ENCODE peak calls at places on chromosomes 1 and 21, in ten cellular contexts. R is left lung, S is fibroblast of lung, N is body of pancreas, K is NT2/D1, B is right cardiac atrium, Y is colonic mucosa, G is endothelial cell of umbilical vein, A is uterus, I is psoas muscle. J is an unnamed sample.

GRCh38 chr1:98398092-98398491 is 263.4 kb upstream of the SNX7 start:
- DNase-seq in K (no peak), A (no peak), S (no peak), B (no peak), Y (no peak), G (no peak), I (no peak), R (no peak), N (no peak), J (no peak)

GRCh38 chr1:162186406-162186805 is 116.9 kb downstream of the NOS1AP start:
- DNase-seq in I (no peak), B (no peak), Y (no peak), R (no peak), N (no peak), G (no peak), K (no peak), S (no peak), A (no peak), J (no peak)

GRCh38 chr1:246592695-246593094 is 26.4 kb downstream of the CNST start:
- DNase-seq in R (no peak), K (no peak), I (no peak), B (no peak), G (no peak), S (peak; percentile 93), A (no peak), N (no peak), Y (no peak), J (no peak)

GRCh38 chr21:14244911-14245310 is 29.0 kb downstream of the RBM11 start:
- DNase-seq in B (no peak), K (no peak), I (no peak), A (no peak), N (no peak), S (no peak), Y (no peak), G (no peak), R (no peak), J (no peak)

GRCh38 chr1:97412737-97413136 is 508.1 kb downstream of the DPYD start:
- DNase-seq in Y (no peak), R (no peak), B (no peak), I (no peak), S (no peak), K (no peak), A (no peak), N (no peak), G (no peak), J (no peak)

GRCh38 chr1:225851810-225852209 is 30.4 kb downstream of the TMEM63A start:
- DNase-seq in R (no peak), N (no peak), B (peak; percentile 25), A (no peak), K (no peak), G (no peak), I (no peak), Y (no peak), S (peak; percentile 41), J (no peak)

GRCh38 chr1:19772053-19772452 is 27.7 kb downstream of the TMCO4 start:
- DNase-seq in B (no peak), Y (no peak), N (peak; percentile 16), A (no peak), I (no peak), G (no peak), S (no peak), R (no peak), K (no peak), J (peak; percentile 71)

GRCh38 chr21:40507978-40508377 is 339.0 kb downstream of the DSCAM start:
- DNase-seq in N (no peak), Y (no peak), K (no peak), I (no peak), A (no peak), S (peak; percentile 0), R (no peak), B (no peak), G (no peak), J (no peak)

GRCh38 chr1:228994691-228995090 is 259.4 kb downstream of the RHOU start:
- DNase-seq in R (no peak), G (no peak), S (no peak), N (no peak), I (no peak), B (no peak), Y (no peak), K (no peak), A (no peak), J (no peak)

GRCh38 chr1:30525980-30526651 is 197.3 kb downstream of the MATN1 start:
- DNase-seq in N (no peak), S (peak; percentile 64), R (peak; percentile 43), Y (no peak), I (peak; percentile 82), B (no peak), K (no peak), A (peak; percentile 55), G (no peak), J (peak; percentile 47)

GRCh38 chr1:10708807-10709523 is 87.5 kb downstream of the CASZ1 start:
- DNase-seq in B (peak; percentile 28), A (no peak), R (no peak), N (no peak), G (no peak), K (no peak), I (no peak), S (no peak), Y (no peak), J (no peak)
- H3K27me3 ChIP-seq in B (no peaks in the 10 kb centered on the region), A (no peaks in the 10 kb centered on the region), R (no peaks in the 10 kb centered on the region), N (no peaks in the 10 kb centered on the region), G (peaks cover 2% of the 10 kb centered on the region), K (no peaks in the 10 kb centered on the region), I (no peaks in the 10 kb centered on the region), S (peaks cover 13% of the 10 kb centered on the region), Y (no peaks in the 10 kb centered on the region), J (peaks cover 12% of the 10 kb centered on the region)

GRCh38 chr1:218347713-218348627 is 2.8 kb downstream of the TGFB2 start:
- DNase-seq in K (no peak), A (peak; percentile 61), G (peak; percentile 79), Y (no peak), N (peak; percentile 33), R (no peak), S (peak; percentile 38), B (peak; percentile 48), I (no peak), J (no peak)

GRCh38 chr1:218347316-218347712 is 2.2 kb downstream of the TGFB2 start:
- DNase-seq in B (peak; percentile 75), S (no peak), N (peak; percentile 8), A (peak; percentile 42), K (no peak), R (no peak), Y (no peak), G (no peak), I (peak; percentile 61), J (peak; percentile 69)

GRCh38 chr1:218350022-218350525 is 4.9 kb downstream of the TGFB2 start:
- DNase-seq in A (no peak), N (no peak), R (no peak), K (no peak), G (no peak), I (no peak), Y (no peak), S (no peak), B (no peak), J (no peak)

GRCh38 chr1:218349365-218350021 is 4.4 kb downstream of the TGFB2 start:
- DNase-seq in K (no peak), S (no peak), N (no peak), R (no peak), I (no peak), Y (no peak), G (peak; percentile 59), B (no peak), A (no peak), J (no peak)

DNA sequence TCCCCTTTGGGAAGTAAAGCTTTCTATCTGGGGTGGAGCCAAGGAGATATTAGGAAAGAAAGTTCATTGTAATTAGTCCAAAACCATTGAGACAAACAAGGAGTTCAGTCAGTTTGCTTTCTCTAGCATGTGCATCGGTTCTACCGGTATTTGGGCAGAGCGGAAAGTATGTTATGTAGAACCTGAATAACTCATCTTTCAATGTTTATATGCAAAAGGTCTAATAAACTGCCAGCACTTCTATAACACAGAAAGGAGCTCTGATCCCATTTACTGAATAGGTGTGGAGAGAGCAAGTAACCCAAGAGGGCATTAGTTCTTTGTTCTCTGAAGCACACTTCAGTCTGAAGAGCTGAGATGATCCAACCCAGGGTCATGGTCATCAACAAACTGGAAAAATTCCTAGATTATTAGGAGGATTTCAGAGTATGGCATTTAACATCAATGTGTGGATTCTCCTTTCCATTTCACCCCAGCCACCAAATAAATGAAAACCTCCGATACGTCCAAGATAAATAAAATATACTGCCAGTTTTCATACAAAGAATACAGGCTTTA is 3.6 kb downstream of the TGFB2 start:
- DNase-seq in N (no peak), B (no peak), A (no peak), R (no peak), G (peak; percentile 66), K (no peak), S (no peak), I (no peak), Y (no peak), J (no peak)
- H3K4me3 ChIP-seq in N (no peak overlapping the region), B (peak overlapping the region; percentile 74), A (peak overlapping the region; percentile 53), R (peak overlapping the region; percentile 54), G (no peak overlapping the region), K (no peak overlapping the region), S (peak overlapping the region; percentile 40), I (peak overlapping the region; percentile 73), Y (no peak overlapping the region), J (peak overlapping the region; percentile 87)

GRCh38 chr1:239233626-239234025 is 152.7 kb upstream of the CHRM3 start:
- DNase-seq in G (no peak), K (no peak), B (no peak), N (no peak), Y (peak; percentile 23), S (no peak), I (no peak), R (no peak), A (no peak), J (no peak)
- H3K4me1 ChIP-seq in G (no peaks in the 10 kb centered on the region), K (no peaks in the 10 kb centered on the region), B (no peaks in the 10 kb centered on the region), N (peaks cover 3% of the 10 kb centered on the region), Y (no peaks in the 10 kb centered on the region), S (no peaks in the 10 kb centered on the region), I (no peaks in the 10 kb centered on the region), R (no peaks in the 10 kb centered on the region), A (no peaks in the 10 kb centered on the region), J (no peaks in the 10 kb centered on the region)

GRCh38 chr1:239997515-239998311 is 94.0 kb upstream of the FMN2 start:
- DNase-seq in R (no peak), G (no peak), B (no peak), S (no peak), K (no peak), I (no peak), N (peak; percentile 39), A (no peak), Y (no peak), J (peak; percentile 89)

GRCh38 chr1:239997160-239997514 is 94.5 kb upstream of the FMN2 start:
- DNase-seq in S (no peak), G (no peak), I (no peak), Y (no peak), B (no peak), N (no peak), A (no peak), K (no peak), R (no peak), J (no peak)

GRCh38 chr1:239998312-239998649 is 93.4 kb upstream of the FMN2 start:
- DNase-seq in A (no peak), R (no peak), B (no peak), N (no peak), K (no peak), I (no peak), Y (no peak), G (no peak), S (no peak), J (no peak)

GRCh38 chr1:240000634-240001033 is 91.0 kb upstream of the FMN2 start:
- DNase-seq in R (no peak), Y (no peak), S (peak; percentile 86), A (no peak), N (no peak), I (no peak), K (no peak), G (no peak), B (no peak), J (no peak)

GRCh38 chr1:239999170-239999569 is 92.5 kb upstream of the FMN2 start:
- DNase-seq in G (no peak), S (no peak), R (no peak), A (no peak), K (no peak), Y (no peak), B (no peak), N (no peak), I (no peak), J (no peak)
- H3K27me3 ChIP-seq in G (peaks cover 9% of the 10 kb centered on the region), S (peaks cover 23% of the 10 kb centered on the region), R (peaks cover 47% of the 10 kb centered on the region), A (peaks cover 20% of the 10 kb centered on the region), K (peaks cover 11% of the 10 kb centered on the region), Y (peaks cover 30% of the 10 kb centered on the region), B (no peaks in the 10 kb centered on the region), N (peaks cover 23% of the 10 kb centered on the region), I (peaks cover 29% of the 10 kb centered on the region), J (no peaks in the 10 kb centered on the region)